ENCODE peak calls at places on chromosomes 3 and 15, in ten cellular contexts. W is GM06990; M is astrocyte; B is lower lobe of right lung; E is endothelial cell; I is A549; N is CD8-positive, alpha-beta T cell; F is MCF 10A; V is ovary; S is BJ. H is an unnamed sample.

GRCh38 chr15:58492661-58493397 is 61.0 kb downstream of the LIPC start:
- DNase-seq in W (no peak), M (no peak), B (no peak), E (no peak), I (no peak), N (no peak), F (no peak), V (no peak), S (no peak), H (no peak)

GRCh38 chr15:66542896-66543295 is 22.9 kb downstream of the LCTL start:
- DNase-seq in W (no peak), M (no peak), B (no peak), E (no peak), I (no peak), N (no peak), F (no peak), V (no peak), S (no peak), H (no peak)

GRCh38 chr3:37200141-37200540 is 25.8 kb upstream of the LRRFIP2 start:
- DNase-seq in W (no peak), M (no peak), B (no peak), E (no peak), I (no peak), N (no peak), F (no peak), V (no peak), S (no peak), H (no peak)

GRCh38 chr3:42843730-42844713 is 31.7 kb downstream of the CYP8B1 start:
- DNase-seq in W (no peak), M (no peak), B (no peak), E (no peak), I (no peak), N (no peak), F (no peak), V (no peak), S (no peak), H (no peak)

GRCh38 chr3:155747867-155748266 is 3.0 kb upstream of the PLCH1 start:
- DNase-seq in W (no peak), M (no peak), B (no peak), E (no peak), I (no peak), N (no peak), F (no peak), V (no peak), S (no peak), H (no peak)

GRCh38 chr3:17070560-17070959 is 185.8 kb downstream of the PLCL2 start:
- DNase-seq in W (no peak), M (no peak), B (no peak), E (no peak), I (peak), N (no peak), F (no peak), V (peak), S (no peak), H (no peak)

GRCh38 chr15:38002883-38003477 is 68.5 kb downstream of the TMCO5A start:
- DNase-seq in W (peak), M (peak), B (peak), E (peak), I (peak), N (no peak), F (peak), V (no peak), S (no peak), H (no peak)

GRCh38 chr15:55290361-55291057 is 896 bp upstream of the RAB27A start:
- DNase-seq in W (peak), M (peak), B (peak), E (peak), I (peak), N (peak), F (peak), V (peak), S (peak), H (no peak)

GRCh38 chr3:38121832-38122461 is 15.0 kb downstream of the ACAA1 start:
- DNase-seq in W (no peak), M (no peak), B (peak), E (no peak), I (no peak), N (no peak), F (no peak), V (peak), S (no peak), H (no peak)

GRCh38 chr3:32428092-32429068 is 36.7 kb downstream of the CMTM7 start:
- DNase-seq in W (peak), M (no peak), B (no peak), E (no peak), I (no peak), N (peak), F (no peak), V (no peak), S (no peak), H (no peak)

GRCh38 chr3:9402410-9403228 is 5.2 kb downstream of the SETD5 start:
- DNase-seq in W (no peak), M (no peak), B (no peak), E (peak), I (peak), N (no peak), F (peak), V (no peak), S (no peak), H (no peak)

DNA sequence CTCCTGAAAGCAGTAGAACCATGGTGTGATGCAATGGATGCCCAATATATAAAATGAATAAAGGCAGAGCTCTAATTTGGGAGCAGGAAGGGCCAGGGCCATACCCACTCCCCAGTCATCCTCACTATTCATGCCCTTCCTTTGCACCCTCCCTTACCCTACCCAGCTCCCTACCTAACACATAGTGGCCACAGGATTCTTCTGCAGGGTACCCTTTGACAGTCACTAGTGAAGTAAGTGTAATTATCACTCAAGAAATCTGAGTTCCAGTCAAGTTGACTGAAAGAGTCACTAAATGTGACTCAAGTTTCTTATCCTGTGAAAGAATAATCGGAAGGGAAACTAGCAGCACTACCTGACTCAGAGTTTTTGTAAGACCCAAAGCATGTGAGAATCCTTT is 69.2 kb downstream of the RASA2 start:
- DNase-seq in W (no peak), M (peak), B (no peak), E (no peak), I (no peak), N (no peak), F (no peak), V (no peak), S (no peak), H (no peak)
- TF ChIP-seq CTCF in W (no peak), M (no peak), B (no peak), E (no peak), I (no peak), N (no peak), F (no peak), V (no peak), S (no peak), H (no peak)

DNA sequence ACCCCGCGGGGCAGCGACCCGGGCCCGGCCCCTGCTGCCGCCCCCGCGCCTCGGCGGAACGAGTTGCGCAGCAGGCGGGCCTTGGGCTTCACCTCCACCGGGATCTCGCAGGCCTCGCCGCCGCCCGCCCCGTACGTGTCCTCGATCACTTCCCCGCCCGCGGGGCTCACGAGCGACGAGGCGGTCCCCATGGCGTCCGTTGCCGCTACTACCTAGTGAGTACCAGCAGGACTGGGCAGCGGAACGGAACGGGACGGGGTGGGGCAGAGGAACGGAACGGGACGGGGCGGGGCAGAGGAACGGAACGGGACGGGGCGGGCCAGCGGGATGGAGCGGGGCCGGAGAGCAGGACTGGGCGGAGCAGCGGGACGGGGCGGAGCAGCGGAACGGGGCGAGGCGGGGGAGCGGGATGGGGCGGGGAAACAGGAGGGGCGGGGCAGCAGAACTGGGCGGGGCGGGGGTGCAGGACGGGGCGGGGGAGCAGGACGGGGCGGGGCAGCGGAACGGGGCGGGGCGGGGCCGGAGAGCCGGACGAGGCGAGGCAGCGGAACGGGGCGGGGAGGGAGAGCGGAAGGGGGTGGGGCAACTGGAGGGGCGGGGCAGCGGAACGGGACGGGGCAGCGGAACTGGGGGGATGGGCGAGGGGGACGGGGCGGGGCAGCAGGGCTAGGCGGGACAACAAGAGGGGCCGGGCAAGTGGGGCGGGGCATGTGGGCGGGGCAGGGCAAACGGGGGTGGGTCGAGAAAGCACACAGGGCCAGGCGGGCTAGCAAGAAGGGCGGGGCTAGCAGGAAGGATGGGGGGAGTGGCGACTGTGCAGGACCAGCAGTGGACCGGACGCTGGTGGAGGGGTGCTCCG is at the start of gene NPHP3:
- DNase-seq in W (peak), M (peak), B (peak), E (peak), I (peak), N (peak), F (peak), V (peak), S (peak), H (peak)
- TF ChIP-seq CTCF in W (no peak), M (no peak), B (peak), E (peak), I (no peak), N (no peak), F (no peak), V (peak), S (no peak), H (no peak)

GRCh38 chr15:62390793-62391543 is 225.9 kb upstream of the C2CD4B start:
- DNase-seq in W (peak), M (peak), B (peak), E (peak), I (peak), N (peak), F (peak), V (peak), S (no peak), H (no peak)
- TF ChIP-seq CTCF in W (no peak), M (no peak), B (no peak), E (no peak), I (no peak), N (no peak), F (no peak), V (no peak), S (no peak), H (no peak)

GRCh38 chr3:13884851-13885703 is 5.2 kb upstream of the WNT7A start:
- DNase-seq in W (no peak), M (no peak), B (no peak), E (peak), I (no peak), N (peak), F (peak), V (no peak), S (no peak), H (no peak)
- TF ChIP-seq CTCF in W (peak), M (peak), B (peak), E (peak), I (peak), N (peak), F (peak), V (no peak), S (peak), H (peak)

GRCh38 chr3:183159319-183159718 is 3.2 kb downstream of the LAMP3 start:
- DNase-seq in W (no peak), M (no peak), B (no peak), E (no peak), I (no peak), N (no peak), F (no peak), V (no peak), S (no peak), H (no peak)
- TF ChIP-seq CTCF in W (peak), M (peak), B (no peak), E (no peak), I (no peak), N (no peak), F (no peak), V (no peak), S (no peak), H (no peak)

DNA sequence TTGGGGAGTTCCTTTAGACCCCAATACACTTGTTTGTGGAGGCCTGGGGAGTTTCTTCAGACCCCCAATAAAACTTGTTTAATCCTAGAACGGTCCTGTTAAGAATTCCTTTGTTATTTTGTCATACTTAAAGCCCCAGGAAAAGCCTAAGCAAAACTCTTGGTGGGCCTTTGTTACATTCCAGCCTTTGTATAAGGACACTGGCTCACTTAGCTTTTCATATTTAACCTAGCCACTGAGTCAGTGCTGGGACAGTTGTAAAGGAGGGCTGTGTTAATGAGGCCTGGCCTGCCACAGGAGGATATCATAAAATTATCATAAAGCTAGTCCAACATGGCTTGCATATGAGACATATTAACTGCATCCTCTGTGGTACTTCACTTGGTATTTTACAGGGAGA is 760.1 kb downstream of the ZNF385D start:
- DNase-seq in W (no peak), M (peak), B (no peak), E (no peak), I (no peak), N (no peak), F (no peak), V (no peak), S (no peak), H (no peak)
- TF ChIP-seq CTCF in W (no peak), M (no peak), B (no peak), E (no peak), I (no peak), N (no peak), F (no peak), V (no peak), S (no peak), H (no peak)

GRCh38 chr15:70854669-70854976 is 666 bp upstream of the LARP6 start:
- DNase-seq in W (no peak), M (peak), B (no peak), E (no peak), I (peak), N (no peak), F (peak), V (no peak), S (no peak), H (no peak)
- TF ChIP-seq CTCF in W (peak), M (peak), B (no peak), E (no peak), I (peak), N (no peak), F (peak), V (no peak), S (no peak), H (no peak)

DNA sequence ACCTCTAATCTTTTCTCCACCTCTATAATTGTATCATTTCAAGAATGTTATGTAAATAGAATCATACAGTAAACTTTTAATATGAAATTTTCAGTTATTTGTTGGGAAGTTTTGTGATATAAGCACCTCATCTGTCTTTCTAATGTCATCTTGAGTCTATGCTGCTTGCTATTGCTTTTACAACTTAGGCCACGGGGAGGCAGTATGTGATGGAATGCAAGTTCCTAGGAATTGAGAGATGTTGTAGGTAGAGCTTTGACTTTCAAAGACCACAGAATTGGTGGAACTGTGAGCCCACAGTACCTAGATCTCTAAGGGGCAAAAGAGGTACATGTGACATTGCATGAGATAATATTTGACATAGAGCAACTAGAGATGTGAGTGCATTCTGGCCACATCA is 328.3 kb downstream of the MFSD1 start:
- DNase-seq in W (no peak), M (no peak), B (no peak), E (peak), I (peak), N (no peak), F (peak), V (no peak), S (no peak), H (no peak)
- TF ChIP-seq CTCF in W (peak), M (no peak), B (no peak), E (no peak), I (peak), N (no peak), F (peak), V (no peak), S (peak), H (no peak)

GRCh38 chr3:24365168-24365567 is 129.5 kb downstream of the THRB start:
- DNase-seq in W (no peak), M (peak), B (no peak), E (no peak), I (peak), N (no peak), F (peak), V (no peak), S (peak), H (peak)
- TF ChIP-seq CTCF in W (no peak), M (no peak), B (no peak), E (no peak), I (peak), N (no peak), F (no peak), V (no peak), S (no peak), H (no peak)

DNA sequence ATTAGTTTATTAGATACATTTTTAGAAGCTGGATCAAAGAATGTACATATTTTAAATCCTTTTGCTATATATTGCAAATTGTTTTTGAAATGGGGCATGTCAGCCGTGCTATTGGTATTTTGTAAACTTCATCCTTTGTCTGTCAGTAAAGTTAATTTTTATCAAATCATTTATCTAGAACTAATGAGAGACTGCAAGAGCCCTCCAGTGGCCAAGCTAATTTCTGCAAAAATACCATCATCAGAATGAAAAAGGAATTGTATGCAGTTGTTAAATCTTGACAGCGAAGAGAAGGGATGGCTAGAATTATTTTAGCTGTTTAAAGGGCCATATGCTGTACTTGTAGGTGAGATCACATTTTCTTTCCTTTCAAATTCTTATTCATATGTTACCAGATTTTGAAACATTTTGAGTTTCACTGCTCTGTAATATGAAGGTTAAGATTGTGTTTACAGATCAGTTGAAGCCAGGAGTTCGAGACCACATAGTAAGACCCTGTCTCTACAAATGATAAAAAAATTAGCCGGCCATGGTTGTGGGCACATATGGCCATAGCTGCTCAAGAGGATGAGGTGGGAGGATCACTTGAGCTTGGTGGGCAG is 8.1 kb upstream of the CLDN11 start:
- DNase-seq in W (no peak), M (no peak), B (no peak), E (no peak), I (peak), N (no peak), F (peak), V (no peak), S (no peak), H (no peak)
- TF ChIP-seq CTCF in W (peak), M (peak), B (peak), E (peak), I (peak), N (peak), F (peak), V (peak), S (peak), H (peak)